ENCODE peak calls at places on chromosomes 16 and 17, in ten cellular contexts. L, Z, D, B, A, G, W, C, E and I are unnamed samples.

GRCh38 chr17:56979091-56979480 is 1.2 kb downstream of the SCPEP1 start:
- DNase-seq in L (no peak), Z (no peak), D (no peak), B (no peak), A (peak), G (no peak), W (no peak), C (peak), E (no peak), I (no peak)

GRCh38 chr16:28990375-28991040 is 5.7 kb downstream of the LAT start:
- DNase-seq in L (no peak), Z (no peak), D (no peak), B (no peak), A (no peak), G (no peak), W (no peak), C (no peak), E (no peak), I (no peak)

GRCh38 chr16:27699540-27699939 is 149.6 kb downstream of the KATNIP start:
- DNase-seq in L (no peak), Z (no peak), D (no peak), B (no peak), A (no peak), G (no peak), W (no peak), C (no peak), E (no peak), I (no peak)

GRCh38 chr17:4365628-4366311 is 705 bp downstream of the UBE2G1 start:
- DNase-seq in L (peak), Z (no peak), D (peak), B (peak), A (peak), G (no peak), W (no peak), C (no peak), E (no peak), I (no peak)

GRCh38 chr16:84040823-84041391 is 1.7 kb downstream of the SLC38A8 start:
- DNase-seq in L (peak), Z (no peak), D (peak), B (no peak), A (no peak), G (no peak), W (no peak), C (peak), E (no peak), I (no peak)

GRCh38 chr17:50560931-50561750 is 626 bp downstream of the CACNA1G start:
- DNase-seq in L (no peak), Z (no peak), D (no peak), B (no peak), A (peak), G (no peak), W (no peak), C (no peak), E (no peak), I (peak)

GRCh38 chr17:4948997-4949320 is 629 bp upstream of the PFN1 start:
- DNase-seq in L (peak), Z (peak), D (peak), B (peak), A (peak), G (no peak), W (peak), C (peak), E (no peak), I (peak)

GRCh38 chr16:86095906-86096485 is 197.0 kb downstream of the IRF8 start:
- DNase-seq in L (no peak), Z (no peak), D (no peak), B (no peak), A (no peak), G (no peak), W (no peak), C (no peak), E (no peak), I (no peak)

GRCh38 chr17:71921726-71922320 is 199.0 kb upstream of the SOX9 start:
- DNase-seq in L (no peak), Z (no peak), D (no peak), B (no peak), A (no peak), G (no peak), W (no peak), C (peak), E (no peak), I (no peak)

GRCh38 chr17:66302761-66303626 is 581 bp downstream of the PRKCA start:
- DNase-seq in L (peak), Z (peak), D (peak), B (peak), A (peak), G (peak), W (peak), C (peak), E (no peak), I (peak)

GRCh38 chr16:30761427-30761927 is 385 bp downstream of the CFAP119 start:
- DNase-seq in L (peak), Z (no peak), D (peak), B (peak), A (peak), G (no peak), W (peak), C (peak), E (no peak), I (peak)

GRCh38 chr17:57413848-57414651 is 157.7 kb downstream of the MSI2 start:
- DNase-seq in L (no peak), Z (no peak), D (no peak), B (no peak), A (no peak), G (no peak), W (no peak), C (no peak), E (no peak), I (no peak)

GRCh38 chr17:76432712-76433336 is 20.1 kb downstream of the UBE2O start:
- DNase-seq in L (no peak), Z (peak), D (no peak), B (no peak), A (peak), G (no peak), W (no peak), C (no peak), E (no peak), I (no peak)

GRCh38 chr16:84465154-84465553 is 39.3 kb downstream of the MEAK7 start:
- DNase-seq in L (no peak), Z (no peak), D (no peak), B (no peak), A (peak), G (no peak), W (no peak), C (no peak), E (no peak), I (no peak)

GRCh38 chr16:50636865-50637374 is 44.2 kb downstream of the SNX20 start:
- DNase-seq in L (no peak), Z (no peak), D (no peak), B (no peak), A (no peak), G (no peak), W (no peak), C (no peak), E (no peak), I (no peak)

GRCh38 chr17:76585649-76586593 is at the start of gene ST6GALNAC2:
- DNase-seq in L (peak), Z (no peak), D (peak), B (peak), A (peak), G (no peak), W (no peak), C (peak), E (no peak), I (peak)

GRCh38 chr16:16149710-16150116 is 73.6 kb downstream of the ABCC6 start:
- DNase-seq in L (no peak), Z (no peak), D (no peak), B (no peak), A (no peak), G (no peak), W (no peak), C (no peak), E (no peak), I (no peak)

GRCh38 chr16:85136705-85137322 is 24.5 kb upstream of the CIBAR2 start:
- DNase-seq in L (peak), Z (peak), D (no peak), B (peak), A (no peak), G (no peak), W (no peak), C (no peak), E (no peak), I (no peak)

GRCh38 chr16:84614914-84615813 is 2.7 kb downstream of the COTL1 start:
- DNase-seq in L (no peak), Z (no peak), D (no peak), B (no peak), A (peak), G (no peak), W (no peak), C (no peak), E (no peak), I (no peak)

GRCh38 chr16:4138735-4139134 is 22.5 kb upstream of the ADCY9 start:
- DNase-seq in L (peak), Z (no peak), D (no peak), B (no peak), A (no peak), G (no peak), W (no peak), C (no peak), E (no peak), I (no peak)

GRCh38 chr16:4139968-4140367 is 23.7 kb upstream of the ADCY9 start:
- DNase-seq in L (no peak), Z (no peak), D (no peak), B (no peak), A (no peak), G (no peak), W (no peak), C (no peak), E (no peak), I (no peak)

GRCh38 chr16:4136229-4136813 is 20.1 kb upstream of the ADCY9 start:
- DNase-seq in L (no peak), Z (no peak), D (no peak), B (no peak), A (no peak), G (no peak), W (no peak), C (peak), E (no peak), I (no peak)

GRCh38 chr16:4135537-4135936 is 19.3 kb upstream of the ADCY9 start:
- DNase-seq in L (no peak), Z (no peak), D (no peak), B (no peak), A (no peak), G (no peak), W (no peak), C (no peak), E (no peak), I (no peak)

DNA sequence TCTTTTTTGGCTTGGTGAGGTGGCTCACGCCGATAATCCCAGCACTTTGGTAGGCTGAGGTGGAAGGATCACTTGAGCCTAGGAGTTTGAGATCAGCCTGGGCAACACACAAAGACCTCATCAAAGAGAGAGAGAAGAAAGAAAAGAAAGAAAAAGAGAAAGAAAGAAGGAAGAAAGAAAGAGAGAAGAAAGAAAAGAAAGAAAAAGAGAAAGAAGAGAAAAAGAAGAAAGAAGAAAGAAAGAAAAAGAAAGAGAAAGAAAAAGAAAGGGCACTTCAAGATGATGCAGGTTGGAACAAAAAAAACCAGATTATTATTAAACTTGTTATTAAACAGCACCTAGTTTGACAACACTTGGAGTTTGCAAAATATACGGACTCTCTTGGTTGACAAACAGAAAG is 21.2 kb upstream of the ADCY9 start:
- DNase-seq in L (no peak), Z (no peak), D (no peak), B (no peak), A (no peak), G (no peak), W (no peak), C (no peak), E (no peak), I (no peak)
- TF ChIP-seq CTCF in L (no peak), Z (no peak), D (no peak), B (no peak), A (no peak), G (no peak), W (no peak), C (no peak), E (no peak), I (no peak)

DNA sequence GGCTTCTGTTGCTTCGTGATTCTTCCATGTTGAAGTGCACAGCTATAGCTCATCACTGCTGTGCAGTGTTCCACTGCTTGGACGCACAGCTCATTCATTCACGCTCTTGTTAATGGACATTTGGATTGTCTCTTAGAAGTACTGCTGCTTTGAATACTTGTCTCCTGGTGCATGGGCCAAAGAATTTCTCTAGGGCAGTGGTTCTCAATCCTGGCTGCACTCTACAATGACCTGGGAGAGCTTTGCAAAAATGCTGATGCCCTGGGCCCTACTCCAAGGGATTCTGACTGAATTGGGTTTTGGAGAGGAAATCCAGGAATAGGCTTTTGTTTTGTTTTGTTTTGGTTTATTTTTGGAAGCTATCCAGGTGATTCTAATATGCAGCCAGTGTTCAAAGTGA is 20.0 kb downstream of the CCL17 start:
- DNase-seq in L (no peak), Z (no peak), D (no peak), B (no peak), A (no peak), G (no peak), W (no peak), C (no peak), E (no peak), I (no peak)
- TF ChIP-seq CTCF in L (no peak), Z (no peak), D (no peak), B (no peak), A (no peak), G (no peak), W (no peak), C (no peak), E (no peak), I (no peak)

GRCh38 chr16:77190190-77190477 is 856 bp upstream of the MON1B start:
- DNase-seq in L (no peak), Z (no peak), D (no peak), B (no peak), A (no peak), G (no peak), W (no peak), C (no peak), E (no peak), I (no peak)

GRCh38 chr16:77193377-77193776 is 2.4 kb downstream of the MON1B start:
- DNase-seq in L (no peak), Z (no peak), D (no peak), B (no peak), A (no peak), G (no peak), W (no peak), C (no peak), E (no peak), I (no peak)

GRCh38 chr16:77194295-77195231 is 3.6 kb downstream of the MON1B start:
- DNase-seq in L (no peak), Z (no peak), D (no peak), B (no peak), A (no peak), G (no peak), W (no peak), C (no peak), E (no peak), I (no peak)

GRCh38 chr16:77191259-77191969 is 424 bp downstream of the MON1B start:
- DNase-seq in L (peak), Z (peak), D (no peak), B (peak), A (peak), G (no peak), W (peak), C (no peak), E (no peak), I (no peak)

GRCh38 chr16:77190478-77191258 is at the start of gene MON1B:
- DNase-seq in L (peak), Z (peak), D (peak), B (peak), A (peak), G (peak), W (peak), C (peak), E (peak), I (peak)
- TF ChIP-seq CTCF in L (peak), Z (no peak), D (no peak), B (peak), A (no peak), G (no peak), W (no peak), C (peak), E (peak), I (no peak)

DNA sequence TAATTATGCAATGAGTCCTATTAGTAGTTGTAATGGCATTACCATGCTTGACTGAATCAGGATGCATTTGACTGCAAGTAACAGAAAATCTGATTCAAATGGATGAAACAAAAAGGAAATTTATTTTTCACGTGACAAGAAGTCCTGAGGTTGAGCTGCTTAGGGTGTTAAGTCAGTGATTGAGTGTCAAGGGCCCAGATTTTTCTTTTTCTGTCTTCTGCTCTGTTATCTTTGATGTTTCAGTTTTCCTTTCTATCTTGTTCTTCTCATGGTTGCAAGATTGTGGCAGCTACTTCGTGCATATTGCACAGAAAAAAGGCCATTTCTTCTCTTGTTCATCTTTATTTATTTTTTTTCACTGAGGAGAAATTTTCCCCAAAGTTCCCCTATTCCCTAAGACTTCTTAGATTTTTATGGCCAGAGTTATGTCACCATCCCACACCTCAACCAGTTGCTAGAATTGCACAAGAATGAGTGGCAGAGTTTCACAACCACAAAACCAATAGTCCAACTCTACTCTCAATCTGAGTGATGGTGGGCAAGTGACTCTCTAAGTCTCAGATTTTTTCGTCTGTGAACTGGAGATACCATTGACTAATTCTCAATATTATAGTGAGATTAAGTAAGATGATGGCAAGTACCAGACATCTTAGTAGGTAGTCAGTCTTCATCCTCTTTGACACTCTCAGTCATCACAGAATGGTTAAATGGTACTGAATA is 15.7 kb upstream of the GPR139 start:
- DNase-seq in L (no peak), Z (no peak), D (no peak), B (no peak), A (peak), G (no peak), W (no peak), C (no peak), E (no peak), I (no peak)
- TF ChIP-seq CTCF in L (no peak), Z (no peak), D (no peak), B (no peak), A (no peak), G (no peak), W (no peak), C (no peak), E (no peak), I (no peak)

DNA sequence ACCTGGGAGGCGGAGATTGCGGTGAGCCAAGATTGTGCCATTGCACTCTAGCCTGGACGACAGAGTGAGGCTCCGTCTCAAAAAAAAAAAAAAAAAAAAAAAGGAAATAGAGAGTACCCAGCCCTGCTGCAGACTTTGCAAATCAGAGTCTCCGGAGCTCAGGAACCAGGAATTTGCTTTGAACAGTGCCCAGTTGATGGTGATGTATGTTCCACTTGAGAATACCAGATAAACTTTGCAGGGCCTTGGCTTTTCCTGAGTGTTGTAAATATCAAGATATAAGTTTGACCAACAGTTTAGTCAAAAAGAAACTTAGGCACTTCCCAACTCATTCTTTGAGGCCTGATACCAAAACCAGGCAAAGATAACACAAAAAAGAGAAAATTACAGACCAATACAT is 30.6 kb upstream of the MAP3K14 start:
- DNase-seq in L (peak), Z (no peak), D (no peak), B (no peak), A (no peak), G (no peak), W (no peak), C (no peak), E (no peak), I (no peak)
- TF ChIP-seq CTCF in L (no peak), Z (no peak), D (no peak), B (no peak), A (no peak), G (no peak), W (no peak), C (no peak), E (no peak), I (no peak)